ENCODE peak calls at places on chromosomes 3 and 15, in ten cellular contexts. B is stimulated activated CD4-positive, alpha-beta T cell treated with anti-CD3 and anti-CD28 coated beads, Interleukin-2, amount 100 ng/mL, for 48 hours; P is amniotic stem cell; E is H9; H is GM12865; V is AG04449; N is activated gamma-delta T cell treated with Interleukin-2 at 50 U/mL for 16 hours; F is GM04504; A is activated CD4-positive, alpha-beta T cell treated with anti-CD3 and anti-CD28 coated beads for 48 hours; D is neural crest cell. O is an unnamed sample.

GRCh38 chr15:81516461-81516860 is 142.4 kb upstream of the TMC3 start:
- DNase-seq in P (no peak), F (no peak), A (no peak), N (no peak), B (no peak), H (no peak), V (no peak), D (no peak), E (no peak), O (peak)

GRCh38 chr3:27352047-27352446 is 17.1 kb downstream of the NEK10 start:
- DNase-seq in H (no peak), E (no peak), N (no peak), V (no peak), B (no peak), D (no peak), F (no peak), A (no peak), P (no peak), O (no peak)

GRCh38 chr3:123949606-123950005 is 11.4 kb downstream of the CCDC14 start:
- DNase-seq in P (peak), E (no peak), B (no peak), N (no peak), D (no peak), V (peak), H (no peak), F (no peak), A (no peak), O (peak)

GRCh38 chr15:97168704-97169475 is 791.6 kb upstream of the ARRDC4 start:
- DNase-seq in H (no peak), A (no peak), V (no peak), F (no peak), B (no peak), P (no peak), D (no peak), N (no peak), E (no peak), O (no peak)

GRCh38 chr15:24857777-24858176 is 97.0 kb upstream of the SNRPN start:
- DNase-seq in A (no peak), B (no peak), F (no peak), P (no peak), E (peak), V (no peak), N (no peak), H (no peak), D (no peak), O (no peak)

GRCh38 chr3:111738238-111738637 is 120.8 kb upstream of the PHLDB2 start:
- DNase-seq in H (no peak), V (no peak), P (no peak), F (no peak), B (no peak), A (no peak), N (no peak), D (no peak), E (no peak), O (no peak)

GRCh38 chr15:75702431-75702830 is 10.2 kb downstream of the CSPG4 start:
- DNase-seq in F (no peak), N (no peak), H (peak), V (no peak), B (no peak), P (no peak), E (no peak), D (no peak), A (no peak), O (no peak)

GRCh38 chr3:45870099-45870498 is 16.2 kb upstream of the CCR9 start:
- DNase-seq in A (peak), H (peak), P (no peak), F (no peak), N (peak), B (peak), V (no peak), D (no peak), E (no peak), O (no peak)

GRCh38 chr3:15875016-15875689 is 77.4 kb upstream of the ANKRD28 start:
- DNase-seq in F (peak), N (no peak), V (peak), D (no peak), H (no peak), B (no peak), P (peak), A (no peak), E (no peak), O (peak)

GRCh38 chr15:65902373-65902772 is 33.1 kb downstream of the RAB11A start:
- DNase-seq in V (no peak), A (no peak), D (no peak), H (peak), P (no peak), B (no peak), N (no peak), F (no peak), E (peak), O (no peak)

GRCh38 chr15:92130244-92130643 is 263.4 kb upstream of the ST8SIA2 start:
- DNase-seq in V (no peak), H (no peak), D (no peak), E (no peak), F (no peak), N (no peak), B (no peak), A (no peak), P (no peak), O (no peak)

GRCh38 chr15:22989576-22990477 is 9.7 kb upstream of the CYFIP1 start:
- DNase-seq in N (no peak), A (no peak), D (no peak), E (no peak), F (no peak), B (no peak), V (no peak), H (no peak), P (no peak), O (no peak)

GRCh38 chr3:37475435-37475834 is 301.1 kb upstream of the LRRFIP2 start:
- DNase-seq in V (no peak), A (no peak), N (no peak), F (no peak), H (no peak), D (no peak), P (no peak), B (no peak), E (no peak), O (no peak)

GRCh38 chr3:140135461-140135860 is 200.5 kb downstream of the CLSTN2 start:
- DNase-seq in F (no peak), B (no peak), N (no peak), A (no peak), V (no peak), E (no peak), D (no peak), H (no peak), P (no peak), O (no peak)

GRCh38 chr15:91954211-91954804 is 100.8 kb downstream of the SLCO3A1 start:
- DNase-seq in D (no peak), N (no peak), V (no peak), H (no peak), P (no peak), F (no peak), E (no peak), A (no peak), B (no peak), O (no peak)